ENCODE peak calls at places on chromosome 13, in four cellular contexts. X is HepG2, F is GM12878, Y is K562. K is an unnamed sample.

GRCh38 chr13:62250501-62251175 is 835.0 kb upstream of the PCDH20 start:
- DNase-seq in X (no peak), F (no peak), Y (no peak), K (no peak)

GRCh38 chr13:86585826-86586225 is 786.6 kb upstream of the SLITRK6 start:
- DNase-seq in X (no peak), F (no peak), Y (no peak), K (no peak)

GRCh38 chr13:97125810-97126738 is 96.1 kb upstream of the MBNL2 start:
- DNase-seq in X (no peak), F (peak; percentile 57), Y (no peak), K (no peak)

GRCh38 chr13:79810671-79811070 is 329.7 kb downstream of the NDFIP2 start:
- DNase-seq in X (no peak), F (no peak), Y (no peak), K (no peak)

GRCh38 chr13:29771247-29771646 is 79.2 kb downstream of the UBL3 start:
- DNase-seq in X (peak; percentile 23), F (no peak), Y (no peak), K (no peak)

GRCh38 chr13:99894835-99895427 is 76.6 kb downstream of the ZIC5 start:
- DNase-seq in X (no peak), F (no peak), Y (no peak), K (peak; percentile 41)

GRCh38 chr13:79915386-79915785 is 425.5 kb downstream of the SPRY2 start:
- DNase-seq in X (no peak), F (no peak), Y (no peak), K (no peak)

GRCh38 chr13:94556016-94556415 is 39.9 kb downstream of the TGDS start:
- DNase-seq in X (no peak), F (no peak), Y (no peak), K (no peak)

GRCh38 chr13:34522818-34523217 is 419.3 kb upstream of the NBEA start:
- DNase-seq in X (no peak), F (no peak), Y (no peak), K (no peak)

GRCh38 chr13:74687452-74688180 is 553.4 kb upstream of the KLF12 start:
- DNase-seq in X (no peak), F (no peak), Y (no peak), K (no peak)

GRCh38 chr13:27038323-27038722 is 133.3 kb downstream of the USP12 start:
- DNase-seq in X (no peak), F (no peak), Y (no peak), K (no peak)

GRCh38 chr13:97853550-97853949 is 99.9 kb upstream of the IPO5 start:
- DNase-seq in X (no peak), F (no peak), Y (no peak), K (no peak)

GRCh38 chr13:82224806-82225205 is 1657.5 kb downstream of the SLITRK1 start:
- DNase-seq in X (no peak), F (no peak), Y (no peak), K (no peak)

GRCh38 chr13:98688373-98688772 is 64.1 kb downstream of the SLC15A1 start:
- DNase-seq in X (no peak), F (no peak), Y (no peak), K (no peak)

GRCh38 chr13:97843201-97843600 is 110.3 kb upstream of the IPO5 start:
- DNase-seq in X (no peak), F (no peak), Y (no peak), K (no peak)

GRCh38 chr13:25977216-25977615 is 74.6 kb downstream of the SHISA2 start:
- DNase-seq in X (no peak), F (no peak), Y (no peak), K (peak; percentile 64)

GRCh38 chr13:45393941-45394570 is 24.1 kb downstream of the SLC25A30 start:
- DNase-seq in X (peak; percentile 61), F (no peak), Y (peak; percentile 62), K (peak; percentile 63)

GRCh38 chr13:95388420-95389079 is 87.3 kb upstream of the ABCC4 start:
- DNase-seq in X (no peak), F (no peak), Y (no peak), K (no peak)

GRCh38 chr13:110921695-110922094 is 6.8 kb upstream of the ANKRD10 start:
- DNase-seq in X (no peak), F (no peak), Y (no peak), K (no peak)

GRCh38 chr13:29254971-29255370 is 340.5 kb downstream of the SLC7A1 start:
- DNase-seq in X (no peak), F (no peak), Y (no peak), K (no peak)

GRCh38 chr13:45219938-45220375 is 19.1 kb upstream of the KCTD4 start:
- DNase-seq in X (no peak), F (no peak), Y (no peak), K (no peak)

GRCh38 chr13:80989770-80990169 is 648.8 kb upstream of the SPRY2 start:
- DNase-seq in X (no peak), F (no peak), Y (no peak), K (no peak)

GRCh38 chr13:37403776-37404497 is 194.6 kb downstream of the POSTN start:
- DNase-seq in X (no peak), F (no peak), Y (no peak), K (no peak)

GRCh38 chr13:74074723-74075122 is 59.5 kb downstream of the KLF12 start:
- DNase-seq in X (no peak), F (no peak), Y (no peak), K (no peak)

GRCh38 chr13:64633948-64634347 is 2596.2 kb downstream of the PCDH9 start:
- DNase-seq in X (no peak), F (no peak), Y (no peak), K (no peak)

GRCh38 chr13:19605161-19605955 is 28.1 kb upstream of the MPHOSPH8 start:
- DNase-seq in X (no peak), F (no peak), Y (no peak), K (no peak)

GRCh38 chr13:99367106-99367616 is 60.0 kb upstream of the GPR183 start:
- DNase-seq in X (no peak), F (no peak), Y (no peak), K (no peak)

GRCh38 chr13:74835579-74835978 is 646.4 kb downstream of the TBC1D4 start:
- DNase-seq in X (no peak), F (no peak), Y (no peak), K (no peak)

GRCh38 chr13:47044842-47045241 is 148.0 kb upstream of the HTR2A start:
- DNase-seq in X (no peak), F (no peak), Y (no peak), K (no peak)

GRCh38 chr13:53189162-53189561 is 160.5 kb downstream of the OLFM4 start:
- DNase-seq in X (no peak), F (no peak), Y (no peak), K (no peak)

GRCh38 chr13:80214050-80214449 is 126.9 kb downstream of the SPRY2 start:
- DNase-seq in X (no peak), F (no peak), Y (no peak), K (no peak)

GRCh38 chr13:86445584-86446140 is 646.4 kb upstream of the SLITRK6 start:
- DNase-seq in X (no peak), F (no peak), Y (no peak), K (no peak)

GRCh38 chr13:110713981-110714797 is 689 bp downstream of the ING1 start:
- DNase-seq in X (peak; percentile 28), F (no peak), Y (peak; percentile 12), K (peak; percentile 43)

GRCh38 chr13:53191091-53191490 is 162.5 kb downstream of the OLFM4 start:
- DNase-seq in X (no peak), F (no peak), Y (no peak), K (no peak)

GRCh38 chr13:99307648-99308339 is 595 bp upstream of the GPR183 start:
- DNase-seq in X (no peak), F (no peak), Y (peak; percentile 48), K (no peak)

GRCh38 chr13:80737513-80737912 is 396.6 kb upstream of the SPRY2 start:
- DNase-seq in X (no peak), F (no peak), Y (no peak), K (no peak)

GRCh38 chr13:109288151-109288709 is 498.2 kb downstream of the IRS2 start:
- DNase-seq in X (no peak), F (no peak), Y (no peak), K (no peak)

GRCh38 chr13:83325454-83325853 is 556.8 kb downstream of the SLITRK1 start:
- DNase-seq in X (no peak), F (no peak), Y (no peak), K (no peak)

GRCh38 chr13:40539954-40540706 is 126.3 kb downstream of the FOXO1 start:
- DNase-seq in X (peak; percentile 96), F (no peak), Y (no peak), K (no peak)
- TF ChIP-seq ETV6 in X (no peak), F (no peak), Y (no peak), K (no peak)

GRCh38 chr13:113112893-113113845 is 7.6 kb downstream of the F7 start:
- DNase-seq in X (no peak), F (no peak), Y (no peak), K (no peak)

GRCh38 chr13:113115363-113116205 is 7.0 kb upstream of the F10 start:
- DNase-seq in X (no peak), F (no peak), Y (no peak), K (no peak)

GRCh38 chr13:113113846-113114271 is 8.3 kb downstream of the F7 start:
- DNase-seq in X (no peak), F (no peak), Y (no peak), K (no peak)

GRCh38 chr13:113116206-113116800 is 6.3 kb upstream of the F10 start:
- DNase-seq in X (no peak), F (no peak), Y (no peak), K (no peak)

GRCh38 chr13:113114511-113115362 is 7.9 kb upstream of the F10 start:
- DNase-seq in X (no peak), F (no peak), Y (no peak), K (no peak)
- TF ChIP-seq USF2 in X (no peak), F (no peak), Y (no peak), K (no peak)

GRCh38 chr13:113006660-113007059 is 37.6 kb downstream of the MCF2L start:
- DNase-seq in X (no peak), F (no peak), Y (no peak), K (no peak)

GRCh38 chr13:113013303-113013702 is 44.3 kb downstream of the MCF2L start:
- DNase-seq in X (no peak), F (no peak), Y (no peak), K (no peak)

GRCh38 chr13:113008841-113009240 is 39.8 kb downstream of the MCF2L start:
- DNase-seq in X (no peak), F (no peak), Y (no peak), K (no peak)

GRCh38 chr13:113010510-113010865 is 41.5 kb downstream of the MCF2L start:
- DNase-seq in X (no peak), F (no peak), Y (no peak), K (no peak)

GRCh38 chr13:113009743-113010509 is 40.9 kb downstream of the MCF2L start:
- DNase-seq in X (peak; percentile 98), F (no peak), Y (no peak), K (no peak)
- TF ChIP-seq ETV6 in X (no peak), F (no peak), Y (no peak), K (no peak)

GRCh38 chr13:69857188-69857821 is 250.3 kb upstream of the ATXN8OS start:
- DNase-seq in X (peak; percentile 52), F (peak; percentile 19), Y (peak; percentile 5), K (no peak)
- TF ChIP-seq USF2 in X (no peak), F (no peak), Y (no peak), K (no peak)

GRCh38 chr13:43516401-43516826 is 270.4 kb downstream of the ENOX1 start:
- DNase-seq in X (no peak), F (no peak), Y (no peak), K (no peak)
- TF ChIP-seq ETV6 in X (no peak), F (no peak), Y (no peak), K (no peak)